ENCODE peak calls at places on chromosomes 11 and 22, in six cellular contexts. J, S, H, U, O and Y are unnamed samples.
A peak's percentile ranks its signal among the peaks of the same experiment; 100 is the strongest.

GRCh38 chr11:8168485-8169257 is at the start of gene RIC3:
- DNase-seq in J (no peak), O (peak; percentile 81), H (no peak), S (no peak), U (no peak), Y (no peak)

GRCh38 chr11:120228794-120229384 is 11.1 kb upstream of the POU2F3 start:
- DNase-seq in U (no peak), O (no peak), S (no peak), H (no peak), J (no peak), Y (no peak)

GRCh38 chr11:26793517-26793916 is 71.7 kb upstream of the SLC5A12 start:
- DNase-seq in O (no peak), S (no peak), J (no peak), U (no peak), H (no peak), Y (no peak)

GRCh38 chr22:20229916-20230775 is 38.0 kb downstream of the RTN4R start:
- DNase-seq in J (no peak), S (no peak), O (no peak), U (no peak), H (no peak), Y (no peak)

GRCh38 chr22:31096637-31097274 is 10.6 kb downstream of the SELENOM start:
- DNase-seq in U (no peak), O (no peak), H (no peak), J (no peak), S (no peak), Y (no peak)

GRCh38 chr11:92396133-92396532 is 171.5 kb downstream of the FAT3 start:
- DNase-seq in U (no peak), H (no peak), J (no peak), S (no peak), O (no peak), Y (no peak)

GRCh38 chr11:11290354-11290753 is 62.7 kb downstream of the CSNK2A3 start:
- DNase-seq in S (no peak), U (no peak), H (no peak), O (no peak), J (no peak), Y (no peak)

GRCh38 chr11:103929168-103929903 is 107.1 kb upstream of the DDI1 start:
- DNase-seq in U (no peak), H (no peak), J (no peak), O (no peak), S (no peak), Y (no peak)

GRCh38 chr11:31500560-31500959 is 8.9 kb downstream of the IMMP1L start:
- DNase-seq in J (no peak), H (peak; percentile 56), S (no peak), O (no peak), U (peak; percentile 71), Y (peak; percentile 42)

GRCh38 chr11:116527180-116527991 is 245.4 kb downstream of the BUD13 start:
- DNase-seq in J (no peak), H (no peak), U (no peak), S (no peak), O (peak; percentile 68), Y (no peak)

GRCh38 chr11:59534676-59535075 is 23.3 kb downstream of the OR4D9 start:
- DNase-seq in U (no peak), S (no peak), J (no peak), H (no peak), O (no peak), Y (no peak)

GRCh38 chr11:85626496-85626895 is 648 bp downstream of the DLG2 start:
- DNase-seq in H (no peak), U (no peak), S (no peak), J (no peak), O (no peak), Y (no peak)

GRCh38 chr11:93908689-93909088 is 58.3 kb upstream of the VSTM5 start:
- DNase-seq in S (no peak), J (no peak), U (peak; percentile 60), H (peak; percentile 70), O (no peak), Y (peak; percentile 77)

GRCh38 chr11:72703281-72704008 is 29.2 kb upstream of the PDE2A start:
- DNase-seq in U (peak; percentile 94), O (no peak), H (peak; percentile 83), S (no peak), J (no peak), Y (peak; percentile 75)

GRCh38 chr11:68780829-68781228 is 29.5 kb upstream of the TESMIN start:
- DNase-seq in O (no peak), J (no peak), S (no peak), H (no peak), U (peak; percentile 20), Y (peak; percentile 4)

GRCh38 chr22:19730662-19731360 is 7.5 kb downstream of the GP1BB start:
- DNase-seq in H (peak; percentile 69), U (peak; percentile 81), O (peak; percentile 97), J (peak; percentile 58), S (no peak), Y (peak; percentile 71)

GRCh38 chr11:108825381-108825780 is 160.5 kb downstream of the DDX10 start:
- DNase-seq in H (no peak), U (no peak), O (no peak), S (no peak), J (no peak), Y (no peak)

GRCh38 chr22:19066531-19067271 is 55.5 kb downstream of the DGCR2 start:
- DNase-seq in O (no peak), H (peak; percentile 58), S (no peak), U (peak; percentile 52), J (no peak), Y (peak; percentile 75)

GRCh38 chr11:74470526-74470925 is 3.2 kb upstream of the KCNE3 start:
- DNase-seq in H (no peak), S (no peak), J (no peak), O (peak; percentile 34), U (no peak), Y (no peak)

GRCh38 chr11:130478881-130479280 is 30.4 kb downstream of the ADAMTS15 start:
- DNase-seq in U (peak; percentile 28), H (no peak), J (no peak), S (no peak), O (peak; percentile 76), Y (peak; percentile 33)

GRCh38 chr11:69848196-69848595 is 29.0 kb upstream of the FGF3 start:
- DNase-seq in J (no peak), S (no peak), O (no peak), U (peak; percentile 36), H (peak; percentile 17), Y (no peak)

GRCh38 chr11:68505596-68505995 is 45.0 kb downstream of the PPP6R3 start:
- DNase-seq in U (peak; percentile 26), O (no peak), H (no peak), J (no peak), S (no peak), Y (peak; percentile 14)

GRCh38 chr11:121461843-121462242 is 9.1 kb upstream of the SORL1-AS1 start:
- DNase-seq in O (no peak), U (no peak), S (no peak), H (no peak), J (no peak), Y (no peak)
- H3K4me3 ChIP-seq in O (no peak overlapping the region), U (no peak overlapping the region), S (no peak overlapping the region), H (no peak overlapping the region), J (no peak overlapping the region), Y (no peak overlapping the region)

GRCh38 chr22:44085743-44086741 is 61.9 kb downstream of the PARVB start:
- DNase-seq in H (peak; percentile 67), J (peak; percentile 57), O (no peak), S (no peak), U (peak; percentile 73), Y (peak; percentile 73)
- TF ChIP-seq CTCF in H (peak; percentile 11), J (peak; percentile 52), O (no peak), S (peak; percentile 67), U (peak; percentile 50), Y (peak; percentile 47)

DNA sequence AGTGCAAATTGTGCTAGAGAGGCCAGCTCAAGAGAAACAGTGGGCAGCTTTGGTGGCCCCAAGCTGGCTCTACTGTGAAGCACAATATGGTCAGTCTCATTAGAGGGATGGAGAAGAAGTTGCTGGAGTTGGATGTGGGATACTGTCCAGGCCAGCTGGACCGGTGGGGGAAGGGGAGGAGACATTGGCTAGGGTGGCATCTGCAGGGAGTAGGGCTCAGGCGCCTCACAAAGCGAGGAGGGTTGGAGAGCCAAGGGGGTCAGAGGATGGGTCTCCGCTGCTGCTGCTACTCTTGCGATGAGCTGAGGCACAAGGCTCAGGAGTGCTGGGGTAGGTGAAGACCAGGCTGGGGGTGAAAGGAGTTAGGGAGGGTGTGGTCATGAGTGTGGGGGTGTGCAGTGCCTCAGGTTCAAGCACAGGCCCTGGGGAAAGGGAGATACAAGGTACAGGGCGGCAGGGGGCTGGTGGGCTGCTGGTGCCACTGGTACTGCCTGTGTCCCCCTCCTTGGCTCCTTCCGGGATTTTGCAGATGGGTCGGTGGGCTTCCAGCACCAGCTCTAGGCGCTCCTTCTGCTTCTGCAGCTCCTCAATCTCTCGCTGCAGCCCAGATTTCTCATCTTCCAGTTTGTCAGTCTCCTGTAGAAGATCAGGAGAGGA is 2.3 kb downstream of the CCDC85B start:
- DNase-seq in S (no peak), U (no peak), H (no peak), J (no peak), O (no peak), Y (no peak)
- H3K4me3 ChIP-seq in S (no peak overlapping the region), U (peak overlapping the region; percentile 5), H (peak overlapping the region; percentile 56), J (no peak overlapping the region), O (no peak overlapping the region), Y (peak overlapping the region; percentile 49)

DNA sequence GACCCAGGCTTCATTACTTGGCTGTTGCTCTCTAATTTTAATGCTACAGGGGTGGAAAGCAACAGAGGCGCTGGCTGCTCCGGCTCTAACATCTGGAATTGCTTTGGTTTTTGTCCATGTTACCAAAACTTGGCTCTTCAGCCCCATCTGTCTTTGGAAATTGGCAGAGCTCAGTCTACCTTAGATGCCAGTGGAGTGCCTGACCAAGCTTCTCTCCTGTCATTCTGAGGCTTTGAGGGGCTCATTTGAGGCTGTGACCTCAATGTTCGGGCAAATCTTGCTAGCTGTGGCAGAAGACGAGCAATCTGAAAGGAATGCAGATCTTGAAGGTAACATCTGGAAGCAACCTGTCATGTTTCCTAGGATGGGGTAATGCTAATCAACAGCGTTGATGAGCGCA is 409.5 kb upstream of the SYN3 start:
- DNase-seq in O (peak; percentile 73), S (no peak), H (no peak), J (no peak), U (no peak), Y (peak; percentile 26)
- TF ChIP-seq CTCF in O (no peak), S (no peak), H (peak; percentile 22), J (no peak), U (no peak), Y (peak; percentile 25)

GRCh38 chr11:77422690-77423089 is 51.2 kb downstream of the PAK1 start:
- DNase-seq in H (no peak), U (no peak), S (no peak), J (no peak), O (no peak), Y (no peak)

GRCh38 chr11:77421041-77421723 is 52.7 kb downstream of the PAK1 start:
- DNase-seq in S (no peak), O (no peak), H (no peak), U (no peak), J (no peak), Y (no peak)

GRCh38 chr11:77418155-77418980 is 55.5 kb downstream of the PAK1 start:
- DNase-seq in S (no peak), J (no peak), U (no peak), H (no peak), O (no peak), Y (no peak)

GRCh38 chr11:77416357-77416756 is 57.5 kb downstream of the PAK1 start:
- DNase-seq in O (no peak), J (no peak), H (no peak), U (no peak), S (no peak), Y (no peak)

GRCh38 chr11:77418981-77419592 is 54.8 kb downstream of the PAK1 start:
- DNase-seq in J (no peak), O (no peak), U (no peak), S (no peak), H (peak; percentile 56), Y (peak; percentile 26)
- H3K4me3 ChIP-seq in J (no peak overlapping the region), O (no peak overlapping the region), U (no peak overlapping the region), S (no peak overlapping the region), H (no peak overlapping the region), Y (no peak overlapping the region)

GRCh38 chr11:520428-521178 is 13.6 kb upstream of the RNH1 start:
- DNase-seq in U (no peak), J (no peak), S (no peak), O (peak; percentile 86), H (no peak), Y (no peak)
- TF ChIP-seq CTCF in U (peak; percentile 5), J (no peak), S (no peak), O (no peak), H (no peak), Y (no peak)